ENCODE peak calls at places on chromosomes 5 and 9, in eight cellular contexts. One of them, this sample, is unnamed.

GRCh38 chr9:70438341-70438924 is 24.0 kb upstream of the KLF9 start:
- DNase-seq in amniotic stem cell: no peak
- DNase-seq in uterus: no peak
- DNase-seq in A172: peak; percentile 90
- DNase-seq in GF-D8: peak; percentile 46
- DNase-seq in mesendoderm: peak; percentile 36
- DNase-seq in tibial nerve: peak; percentile 45
- DNase-seq in HS-27A: no peak
- DNase-seq in this sample: no peak

GRCh38 chr5:162503796-162504195 is 436.2 kb downstream of the GABRG2 start:
- DNase-seq in amniotic stem cell: no peak
- DNase-seq in uterus: no peak
- DNase-seq in A172: no peak
- DNase-seq in GF-D8: no peak
- DNase-seq in mesendoderm: no peak
- DNase-seq in tibial nerve: no peak
- DNase-seq in HS-27A: no peak
- DNase-seq in this sample: no peak

GRCh38 chr9:132372177-132373095 is 17.6 kb upstream of the SETX start:
- DNase-seq in amniotic stem cell: no peak
- DNase-seq in uterus: no peak
- DNase-seq in A172: peak; percentile 73
- DNase-seq in GF-D8: peak; percentile 80
- DNase-seq in mesendoderm: peak; percentile 25
- DNase-seq in tibial nerve: peak; percentile 55
- DNase-seq in HS-27A: no peak
- DNase-seq in this sample: no peak

GRCh38 chr5:34657550-34657921 is 1.4 kb downstream of the RAI14 start:
- DNase-seq in amniotic stem cell: no peak
- DNase-seq in uterus: peak; percentile 35
- DNase-seq in A172: peak; percentile 47
- DNase-seq in GF-D8: no peak
- DNase-seq in mesendoderm: peak; percentile 72
- DNase-seq in tibial nerve: no peak
- DNase-seq in HS-27A: no peak
- DNase-seq in this sample: no peak

GRCh38 chr9:137083418-137084004 is 3.3 kb upstream of the MAN1B1 start:
- DNase-seq in amniotic stem cell: peak; percentile 90
- DNase-seq in uterus: peak; percentile 67
- DNase-seq in A172: peak; percentile 100
- DNase-seq in GF-D8: no peak
- DNase-seq in mesendoderm: peak; percentile 72
- DNase-seq in tibial nerve: peak; percentile 59
- DNase-seq in HS-27A: peak; percentile 78
- DNase-seq in this sample: no peak

GRCh38 chr5:159504106-159504856 is 174.0 kb upstream of the IL12B start:
- DNase-seq in amniotic stem cell: no peak
- DNase-seq in uterus: no peak
- DNase-seq in A172: peak; percentile 13
- DNase-seq in GF-D8: no peak
- DNase-seq in mesendoderm: no peak
- DNase-seq in tibial nerve: no peak
- DNase-seq in HS-27A: no peak
- DNase-seq in this sample: no peak

GRCh38 chr9:27539479-27540441 is 10.1 kb upstream of the MOB3B start:
- DNase-seq in amniotic stem cell: no peak
- DNase-seq in uterus: peak; percentile 40
- DNase-seq in A172: no peak
- DNase-seq in GF-D8: no peak
- DNase-seq in mesendoderm: no peak
- DNase-seq in tibial nerve: peak; percentile 45
- DNase-seq in HS-27A: no peak
- DNase-seq in this sample: no peak

GRCh38 chr5:104498281-104498680 is 935.7 kb upstream of the NUDT12 start:
- DNase-seq in amniotic stem cell: peak; percentile 6
- DNase-seq in uterus: no peak
- DNase-seq in A172: peak; percentile 59
- DNase-seq in GF-D8: no peak
- DNase-seq in mesendoderm: peak; percentile 3
- DNase-seq in tibial nerve: no peak
- DNase-seq in HS-27A: no peak
- DNase-seq in this sample: no peak

GRCh38 chr5:11687498-11687897 is 216.7 kb downstream of the CTNND2 start:
- DNase-seq in amniotic stem cell: no peak
- DNase-seq in uterus: no peak
- DNase-seq in A172: no peak
- DNase-seq in GF-D8: no peak
- DNase-seq in mesendoderm: no peak
- DNase-seq in tibial nerve: no peak
- DNase-seq in HS-27A: no peak
- DNase-seq in this sample: no peak

GRCh38 chr9:12737871-12738270 is 36.9 kb upstream of the LURAP1L start:
- DNase-seq in amniotic stem cell: no peak
- DNase-seq in uterus: no peak
- DNase-seq in A172: no peak
- DNase-seq in GF-D8: no peak
- DNase-seq in mesendoderm: no peak
- DNase-seq in tibial nerve: no peak
- DNase-seq in HS-27A: no peak
- DNase-seq in this sample: no peak

GRCh38 chr5:109485030-109485429 is 75.3 kb upstream of the PJA2 start:
- DNase-seq in amniotic stem cell: no peak
- DNase-seq in uterus: peak; percentile 23
- DNase-seq in A172: no peak
- DNase-seq in GF-D8: no peak
- DNase-seq in mesendoderm: no peak
- DNase-seq in tibial nerve: peak; percentile 61
- DNase-seq in HS-27A: no peak
- DNase-seq in this sample: no peak

GRCh38 chr9:95626885-95627558 is 110.3 kb upstream of the PTCH1 start:
- DNase-seq in amniotic stem cell: no peak
- DNase-seq in uterus: peak; percentile 36
- DNase-seq in A172: peak; percentile 89
- DNase-seq in GF-D8: no peak
- DNase-seq in mesendoderm: no peak
- DNase-seq in tibial nerve: no peak
- DNase-seq in HS-27A: no peak
- DNase-seq in this sample: peak; percentile 15

GRCh38 chr5:127849891-127850290 is 146.7 kb downstream of the CCDC192 start:
- DNase-seq in amniotic stem cell: no peak
- DNase-seq in uterus: no peak
- DNase-seq in A172: no peak
- DNase-seq in GF-D8: no peak
- DNase-seq in mesendoderm: no peak
- DNase-seq in tibial nerve: no peak
- DNase-seq in HS-27A: no peak
- DNase-seq in this sample: no peak

GRCh38 chr9:34558341-34558740 is 31.2 kb downstream of the CNTFR start:
- DNase-seq in amniotic stem cell: no peak
- DNase-seq in uterus: no peak
- DNase-seq in A172: no peak
- DNase-seq in GF-D8: no peak
- DNase-seq in mesendoderm: no peak
- DNase-seq in tibial nerve: no peak
- DNase-seq in HS-27A: no peak
- DNase-seq in this sample: no peak

GRCh38 chr5:79578876-79579275 is 33.4 kb upstream of the TENT2 start:
- DNase-seq in amniotic stem cell: no peak
- DNase-seq in uterus: no peak
- DNase-seq in A172: no peak
- DNase-seq in GF-D8: no peak
- DNase-seq in mesendoderm: no peak
- DNase-seq in tibial nerve: no peak
- DNase-seq in HS-27A: no peak
- DNase-seq in this sample: no peak

GRCh38 chr5:132378580-132378979 is 9.1 kb downstream of the SLC22A5 start:
- DNase-seq in amniotic stem cell: no peak
- DNase-seq in uterus: no peak
- DNase-seq in A172: no peak
- DNase-seq in GF-D8: no peak
- DNase-seq in mesendoderm: no peak
- DNase-seq in tibial nerve: no peak
- DNase-seq in HS-27A: no peak
- DNase-seq in this sample: no peak

GRCh38 chr9:114221706-114222465 is 66.5 kb downstream of the COL27A1 start:
- DNase-seq in amniotic stem cell: no peak
- DNase-seq in uterus: no peak
- DNase-seq in A172: peak; percentile 51
- DNase-seq in GF-D8: no peak
- DNase-seq in mesendoderm: no peak
- DNase-seq in tibial nerve: no peak
- DNase-seq in HS-27A: no peak
- DNase-seq in this sample: no peak

GRCh38 chr9:81634915-81635516 is 54.3 kb downstream of the TLE1 start:
- DNase-seq in amniotic stem cell: no peak
- DNase-seq in uterus: no peak
- DNase-seq in A172: no peak
- DNase-seq in GF-D8: no peak
- DNase-seq in mesendoderm: no peak
- DNase-seq in tibial nerve: no peak
- DNase-seq in HS-27A: no peak
- DNase-seq in this sample: no peak

GRCh38 chr5:5544094-5544663 is 121.7 kb downstream of the ICE1 start:
- DNase-seq in amniotic stem cell: no peak
- DNase-seq in uterus: no peak
- DNase-seq in A172: no peak
- DNase-seq in GF-D8: no peak
- DNase-seq in mesendoderm: no peak
- DNase-seq in tibial nerve: no peak
- DNase-seq in HS-27A: no peak
- DNase-seq in this sample: no peak

GRCh38 chr9:114001794-114002261 is 76.3 kb downstream of the AMBP start:
- DNase-seq in amniotic stem cell: no peak
- DNase-seq in uterus: no peak
- DNase-seq in A172: no peak
- DNase-seq in GF-D8: no peak
- DNase-seq in mesendoderm: no peak
- DNase-seq in tibial nerve: peak; percentile 1
- DNase-seq in HS-27A: no peak
- DNase-seq in this sample: no peak

GRCh38 chr9:81032030-81032572 is 657.2 kb downstream of the TLE1 start:
- DNase-seq in amniotic stem cell: no peak
- DNase-seq in uterus: peak; percentile 72
- DNase-seq in A172: peak; percentile 96
- DNase-seq in GF-D8: no peak
- DNase-seq in mesendoderm: no peak
- DNase-seq in tibial nerve: no peak
- DNase-seq in HS-27A: no peak
- DNase-seq in this sample: no peak

GRCh38 chr5:40385544-40385943 is 294.2 kb upstream of the PTGER4 start:
- DNase-seq in amniotic stem cell: no peak
- DNase-seq in uterus: no peak
- DNase-seq in A172: peak; percentile 71
- DNase-seq in GF-D8: no peak
- DNase-seq in mesendoderm: peak; percentile 84
- DNase-seq in tibial nerve: no peak
- DNase-seq in HS-27A: no peak
- DNase-seq in this sample: no peak

GRCh38 chr9:26809795-26810194 is 82.8 kb downstream of the CAAP1 start:
- DNase-seq in amniotic stem cell: no peak
- DNase-seq in uterus: no peak
- DNase-seq in A172: peak; percentile 84
- DNase-seq in GF-D8: no peak
- DNase-seq in mesendoderm: no peak
- DNase-seq in tibial nerve: no peak
- DNase-seq in HS-27A: peak; percentile 2
- DNase-seq in this sample: no peak

GRCh38 chr5:17343675-17344074 is 126.2 kb downstream of the BASP1 start:
- DNase-seq in amniotic stem cell: peak; percentile 67
- DNase-seq in uterus: no peak
- DNase-seq in A172: peak; percentile 84
- DNase-seq in GF-D8: no peak
- DNase-seq in mesendoderm: peak; percentile 19
- DNase-seq in tibial nerve: no peak
- DNase-seq in HS-27A: peak; percentile 83
- DNase-seq in this sample: no peak

GRCh38 chr9:69970001-69970531 is 73.6 kb upstream of the MAMDC2 start:
- DNase-seq in amniotic stem cell: no peak
- DNase-seq in uterus: no peak
- DNase-seq in A172: no peak
- DNase-seq in GF-D8: no peak
- DNase-seq in mesendoderm: no peak
- DNase-seq in tibial nerve: no peak
- DNase-seq in HS-27A: no peak
- DNase-seq in this sample: no peak

GRCh38 chr9:132439153-132439552 is 29.1 kb downstream of the CFAP77 start:
- DNase-seq in amniotic stem cell: no peak
- DNase-seq in uterus: no peak
- DNase-seq in A172: no peak
- DNase-seq in GF-D8: no peak
- DNase-seq in mesendoderm: no peak
- DNase-seq in tibial nerve: no peak
- DNase-seq in HS-27A: no peak
- DNase-seq in this sample: no peak

GRCh38 chr5:81783401-81783800 is 32.5 kb upstream of the SSBP2 start:
- DNase-seq in amniotic stem cell: no peak
- DNase-seq in uterus: no peak
- DNase-seq in A172: no peak
- DNase-seq in GF-D8: no peak
- DNase-seq in mesendoderm: no peak
- DNase-seq in tibial nerve: no peak
- DNase-seq in HS-27A: no peak
- DNase-seq in this sample: no peak

GRCh38 chr9:121566401-121567141 is 66.9 kb upstream of the GGTA1 start:
- DNase-seq in amniotic stem cell: peak; percentile 15
- DNase-seq in uterus: peak; percentile 68
- DNase-seq in A172: peak; percentile 60
- DNase-seq in GF-D8: no peak
- DNase-seq in mesendoderm: no peak
- DNase-seq in tibial nerve: no peak
- DNase-seq in HS-27A: no peak
- DNase-seq in this sample: no peak

GRCh38 chr5:84494453-84494852 is 109.8 kb upstream of the EDIL3 start:
- DNase-seq in amniotic stem cell: peak; percentile 61
- DNase-seq in uterus: no peak
- DNase-seq in A172: peak; percentile 87
- DNase-seq in GF-D8: no peak
- DNase-seq in mesendoderm: no peak
- DNase-seq in tibial nerve: no peak
- DNase-seq in HS-27A: no peak
- DNase-seq in this sample: no peak

GRCh38 chr5:138273834-138274188 is 610 bp downstream of the GFRA3 start:
- DNase-seq in amniotic stem cell: no peak
- DNase-seq in uterus: no peak
- DNase-seq in A172: no peak
- DNase-seq in GF-D8: no peak
- DNase-seq in mesendoderm: no peak
- DNase-seq in tibial nerve: no peak
- DNase-seq in HS-27A: no peak
- DNase-seq in this sample: no peak

GRCh38 chr9:132986114-132986513 is 7.6 kb downstream of the GFI1B start:
- DNase-seq in amniotic stem cell: no peak
- DNase-seq in uterus: no peak
- DNase-seq in A172: no peak
- DNase-seq in GF-D8: no peak
- DNase-seq in mesendoderm: no peak
- DNase-seq in tibial nerve: no peak
- DNase-seq in HS-27A: no peak
- DNase-seq in this sample: no peak

GRCh38 chr5:115859378-115859777 is 17.6 kb downstream of the AP3S1 start:
- DNase-seq in amniotic stem cell: no peak
- DNase-seq in uterus: no peak
- DNase-seq in A172: no peak
- DNase-seq in GF-D8: no peak
- DNase-seq in mesendoderm: no peak
- DNase-seq in tibial nerve: no peak
- DNase-seq in HS-27A: no peak
- DNase-seq in this sample: no peak

This sample was measured in T-helper 2 cell treated with Interferon-gamma antibody and Interleukin-4, amounts not matched to agents 5 μg/mL and 100 μg/mL, for 36 hours.